ENCODE peak calls at places on chromosome 5, in six cellular contexts. One of them, this sample, is unnamed.

GRCh38 chr5:169142264-169142970 is 158.5 kb downstream of the SLIT3 start:
- DNase-seq in NT2/D1: no peak
- DNase-seq in SK-N-SH: peak
- DNase-seq in HCT116: no peak
- DNase-seq in K562: no peak
- DNase-seq in HepG2: no peak
- DNase-seq in this sample: no peak

GRCh38 chr5:91135475-91136248 is 247.5 kb downstream of the ARRDC3 start:
- DNase-seq in NT2/D1: no peak
- DNase-seq in K562: no peak
- DNase-seq in SK-N-SH: no peak
- DNase-seq in HepG2: no peak
- DNase-seq in HCT116: no peak
- DNase-seq in this sample: no peak

GRCh38 chr5:132272341-132273210 is 15.1 kb downstream of the PDLIM4 start:
- DNase-seq in NT2/D1: peak
- DNase-seq in K562: peak
- DNase-seq in HepG2: peak
- DNase-seq in HCT116: no peak
- DNase-seq in SK-N-SH: peak
- DNase-seq in this sample: peak

GRCh38 chr5:142720561-142721275 is 34.8 kb upstream of the FGF1 start:
- DNase-seq in HCT116: no peak
- DNase-seq in HepG2: peak
- DNase-seq in NT2/D1: no peak
- DNase-seq in SK-N-SH: no peak
- DNase-seq in K562: no peak
- DNase-seq in this sample: no peak

GRCh38 chr5:43359738-43360137 is 46.5 kb upstream of the HMGCS1 start:
- DNase-seq in HepG2: no peak
- DNase-seq in HCT116: no peak
- DNase-seq in K562: no peak
- DNase-seq in SK-N-SH: no peak
- DNase-seq in NT2/D1: no peak
- DNase-seq in this sample: no peak

GRCh38 chr5:149338364-149338763 is 6.9 kb upstream of the GRPEL2 start:
- DNase-seq in K562: no peak
- DNase-seq in SK-N-SH: no peak
- DNase-seq in HepG2: peak
- DNase-seq in NT2/D1: no peak
- DNase-seq in HCT116: no peak
- DNase-seq in this sample: no peak

GRCh38 chr5:51002368-51002767 is 335.9 kb downstream of the PARP8 start:
- DNase-seq in HCT116: no peak
- DNase-seq in HepG2: no peak
- DNase-seq in NT2/D1: no peak
- DNase-seq in SK-N-SH: no peak
- DNase-seq in K562: no peak
- DNase-seq in this sample: no peak

GRCh38 chr5:41722359-41722950 is 147.8 kb downstream of the OXCT1 start:
- DNase-seq in HepG2: no peak
- DNase-seq in SK-N-SH: no peak
- DNase-seq in K562: no peak
- DNase-seq in HCT116: no peak
- DNase-seq in NT2/D1: no peak
- DNase-seq in this sample: no peak

GRCh38 chr5:110351451-110351850 is 375.0 kb downstream of the TMEM232 start:
- DNase-seq in SK-N-SH: no peak
- DNase-seq in K562: no peak
- DNase-seq in HepG2: no peak
- DNase-seq in NT2/D1: no peak
- DNase-seq in HCT116: no peak
- DNase-seq in this sample: no peak

GRCh38 chr5:6766558-6767191 is 53.4 kb downstream of the TENT4A start:
- DNase-seq in HepG2: no peak
- DNase-seq in HCT116: peak
- DNase-seq in SK-N-SH: peak
- DNase-seq in K562: no peak
- DNase-seq in NT2/D1: no peak
- DNase-seq in this sample: no peak

GRCh38 chr5:114362977-114363721 is 1.3 kb downstream of the KCNN2 start:
- DNase-seq in HCT116: no peak
- DNase-seq in NT2/D1: no peak
- DNase-seq in HepG2: no peak
- DNase-seq in K562: no peak
- DNase-seq in SK-N-SH: peak
- DNase-seq in this sample: peak

GRCh38 chr5:8844847-8845246 is 701.0 kb downstream of the SEMA5A start:
- DNase-seq in SK-N-SH: no peak
- DNase-seq in HCT116: no peak
- DNase-seq in NT2/D1: no peak
- DNase-seq in HepG2: no peak
- DNase-seq in K562: no peak
- DNase-seq in this sample: no peak

GRCh38 chr5:54548565-54548964 is 31.0 kb downstream of the SNX18 start:
- DNase-seq in K562: no peak
- DNase-seq in HepG2: no peak
- DNase-seq in NT2/D1: no peak
- DNase-seq in SK-N-SH: no peak
- DNase-seq in HCT116: no peak
- DNase-seq in this sample: no peak

GRCh38 chr5:122009436-122009835 is 47.7 kb downstream of the SRFBP1 start:
- DNase-seq in HepG2: no peak
- DNase-seq in K562: no peak
- DNase-seq in SK-N-SH: no peak
- DNase-seq in NT2/D1: no peak
- DNase-seq in HCT116: no peak
- DNase-seq in this sample: no peak

DNA sequence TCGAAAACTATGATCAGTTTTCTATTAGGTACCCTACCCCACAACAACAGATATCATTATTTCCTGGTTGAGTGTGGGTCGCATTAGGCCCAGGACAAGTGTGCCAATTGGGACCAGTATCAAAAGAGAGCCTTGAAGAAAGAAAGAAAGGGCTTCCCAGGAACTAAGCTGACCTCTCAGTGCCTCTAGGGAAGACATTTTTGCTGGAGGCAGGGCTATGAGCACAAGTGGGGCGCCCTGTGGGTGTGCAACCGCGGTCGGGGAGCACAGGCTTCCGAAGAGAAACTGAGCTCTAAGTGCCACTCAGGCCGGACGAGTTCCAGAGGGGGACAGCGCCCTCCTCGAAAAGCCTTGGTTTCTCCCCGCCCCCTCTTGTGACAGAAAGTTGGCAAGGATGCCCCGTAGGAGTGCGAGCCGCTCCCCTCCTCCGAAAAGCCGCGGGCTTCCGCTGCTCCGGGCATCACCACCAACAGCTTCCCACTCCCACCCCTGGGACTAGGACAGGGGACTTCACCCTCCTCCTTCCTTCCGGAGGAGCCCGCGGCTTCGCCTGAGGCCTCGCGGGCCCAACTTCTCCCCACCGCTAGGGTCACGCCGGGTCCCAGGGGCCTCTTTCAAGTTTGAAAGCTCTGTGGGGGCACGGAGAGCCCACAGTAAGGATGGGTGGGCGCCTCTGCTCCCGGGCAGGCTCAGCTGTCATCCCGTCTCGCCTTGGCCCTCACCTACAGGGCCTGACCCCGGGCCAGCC is 2.0 kb downstream of the NR2F1-AS1 start:
- DNase-seq in NT2/D1: no peak
- DNase-seq in K562: no peak
- DNase-seq in HCT116: no peak
- DNase-seq in SK-N-SH: peak
- DNase-seq in HepG2: no peak
- DNase-seq in this sample: peak
- TF ChIP-seq YY1 in NT2/D1: no peak
- TF ChIP-seq YY1 in K562: no peak
- TF ChIP-seq YY1 in HCT116: no peak
- TF ChIP-seq YY1 in SK-N-SH: no peak
- TF ChIP-seq YY1 in HepG2: no peak
- TF ChIP-seq YY1 in this sample: no peak

DNA sequence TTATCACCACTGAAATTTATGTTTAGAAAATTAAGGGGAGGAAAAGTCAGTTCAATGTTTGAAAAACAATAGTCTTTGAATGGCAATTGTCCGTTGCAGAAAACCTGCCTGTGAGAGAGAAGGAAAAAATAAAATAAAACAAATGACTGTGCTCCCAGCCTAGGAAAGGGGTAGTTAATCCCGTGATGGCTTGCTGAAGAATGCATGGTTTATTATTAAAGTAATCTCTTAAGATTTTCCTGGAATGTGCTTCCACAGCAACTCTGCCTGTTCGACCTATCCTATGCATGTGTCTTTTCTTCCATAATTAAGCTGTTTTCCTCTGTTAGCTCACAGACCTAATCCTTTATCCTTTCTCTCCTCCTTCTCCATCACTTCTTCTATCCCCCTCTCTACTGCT is 2.4 kb upstream of the DAB2 start:
- DNase-seq in NT2/D1: no peak
- DNase-seq in HepG2: no peak
- DNase-seq in HCT116: no peak
- DNase-seq in K562: no peak
- DNase-seq in SK-N-SH: no peak
- DNase-seq in this sample: no peak
- TF ChIP-seq YY1 in NT2/D1: no peak
- TF ChIP-seq YY1 in HepG2: no peak
- TF ChIP-seq YY1 in HCT116: no peak
- TF ChIP-seq YY1 in K562: no peak
- TF ChIP-seq YY1 in SK-N-SH: no peak
- TF ChIP-seq YY1 in this sample: no peak

GRCh38 chr5:97142521-97143254 is at the start of gene LIX1:
- DNase-seq in NT2/D1: peak
- DNase-seq in HepG2: peak
- DNase-seq in HCT116: no peak
- DNase-seq in K562: no peak
- DNase-seq in SK-N-SH: peak
- DNase-seq in this sample: no peak
- TF ChIP-seq YY1 in NT2/D1: no peak
- TF ChIP-seq YY1 in HepG2: no peak
- TF ChIP-seq YY1 in HCT116: no peak
- TF ChIP-seq YY1 in K562: no peak
- TF ChIP-seq YY1 in SK-N-SH: no peak
- TF ChIP-seq YY1 in this sample: peak

GRCh38 chr5:173165193-173165988 is 21.1 kb downstream of the BNIP1 start:
- DNase-seq in NT2/D1: no peak
- DNase-seq in K562: no peak
- DNase-seq in HepG2: no peak
- DNase-seq in HCT116: no peak
- DNase-seq in SK-N-SH: no peak
- DNase-seq in this sample: no peak
- TF ChIP-seq YY1 in NT2/D1: no peak
- TF ChIP-seq YY1 in K562: no peak
- TF ChIP-seq YY1 in HepG2: no peak
- TF ChIP-seq YY1 in HCT116: no peak
- TF ChIP-seq YY1 in SK-N-SH: no peak
- TF ChIP-seq YY1 in this sample: no peak